ENCODE peak calls at places on chromosomes 1 and 21, in eight cellular contexts. L, V, Q, E, X, J, C and B are unnamed samples.

GRCh38 chr1:235781807-235782206 is 84.9 kb downstream of the LYST start:
- DNase-seq in L (no peak), V (no peak), Q (no peak), E (no peak), X (no peak), J (no peak), C (no peak), B (no peak)

GRCh38 chr1:25619101-25619890 is 2.7 kb downstream of the MAN1C1 start:
- DNase-seq in L (no peak), V (peak; percentile 87), Q (peak; percentile 48), E (no peak), X (peak; percentile 57), J (no peak), C (no peak), B (peak; percentile 40)

GRCh38 chr1:3910769-3911520 is 10.9 kb upstream of the C1orf174 start:
- DNase-seq in L (peak; percentile 52), V (peak; percentile 95), Q (peak; percentile 85), E (no peak), X (peak; percentile 74), J (peak; percentile 77), C (peak; percentile 45), B (peak; percentile 78)

GRCh38 chr21:36854391-36854790 is 112.1 kb downstream of the HLCS start:
- DNase-seq in L (no peak), V (peak; percentile 81), Q (peak; percentile 50), E (peak; percentile 34), X (no peak), J (peak; percentile 53), C (peak; percentile 61), B (peak; percentile 8)

GRCh38 chr1:171801395-171801990 is 20.0 kb downstream of the METTL13 start:
- DNase-seq in L (no peak), V (no peak), Q (peak; percentile 40), E (no peak), X (no peak), J (peak; percentile 73), C (peak; percentile 47), B (peak; percentile 41)

GRCh38 chr1:226641671-226642231 is 93.2 kb downstream of the STUM start:
- DNase-seq in L (no peak), V (no peak), Q (no peak), E (no peak), X (peak; percentile 27), J (no peak), C (no peak), B (no peak)

GRCh38 chr21:42513151-42513984 is at the start of gene SLC37A1:
- DNase-seq in L (no peak), V (peak; percentile 78), Q (peak; percentile 35), E (no peak), X (peak; percentile 59), J (peak; percentile 11), C (no peak), B (no peak)

GRCh38 chr1:99264201-99265021 is at the start of gene PLPPR4:
- DNase-seq in L (no peak), V (peak; percentile 85), Q (peak; percentile 58), E (no peak), X (peak; percentile 76), J (peak; percentile 15), C (peak; percentile 74), B (no peak)

GRCh38 chr1:230113605-230114241 is 46.7 kb downstream of the GALNT2 start:
- DNase-seq in L (no peak), V (no peak), Q (no peak), E (peak; percentile 22), X (no peak), J (peak; percentile 98), C (peak; percentile 92), B (no peak)

GRCh38 chr1:194833111-194833510 is 1646.7 kb upstream of the B3GALT2 start:
- DNase-seq in L (no peak), V (no peak), Q (no peak), E (no peak), X (no peak), J (no peak), C (no peak), B (no peak)

GRCh38 chr1:70331962-70332361 is 22.6 kb downstream of the ANKRD13C start:
- DNase-seq in L (no peak), V (no peak), Q (no peak), E (no peak), X (no peak), J (no peak), C (peak; percentile 11), B (no peak)

GRCh38 chr1:245800901-245801605 is 646.3 kb downstream of the KIF26B start:
- DNase-seq in L (no peak), V (no peak), Q (no peak), E (no peak), X (no peak), J (no peak), C (peak; percentile 77), B (no peak)

GRCh38 chr1:94678187-94678863 is 136.8 kb upstream of the F3 start:
- DNase-seq in L (no peak), V (no peak), Q (no peak), E (no peak), X (no peak), J (no peak), C (no peak), B (no peak)

GRCh38 chr1:7264101-7264500 is 478.8 kb downstream of the CAMTA1 start:
- DNase-seq in L (no peak), V (no peak), Q (no peak), E (no peak), X (no peak), J (no peak), C (no peak), B (peak; percentile 13)

GRCh38 chr1:53936430-53936829 is 9.1 kb downstream of the IFT25 start:
- DNase-seq in L (no peak), V (no peak), Q (no peak), E (no peak), X (no peak), J (no peak), C (no peak), B (no peak)

GRCh38 chr1:204363335-204364114 is 3.8 kb upstream of the PLEKHA6 start:
- DNase-seq in L (peak; percentile 36), V (peak; percentile 91), Q (peak; percentile 73), E (peak; percentile 59), X (peak; percentile 76), J (peak; percentile 92), C (peak; percentile 76), B (peak; percentile 33)

GRCh38 chr1:214135886-214136285 is 145.1 kb upstream of the SMYD2 start:
- DNase-seq in L (no peak), V (no peak), Q (no peak), E (no peak), X (no peak), J (no peak), C (peak; percentile 43), B (no peak)

GRCh38 chr1:248850124-248850523 is 8.8 kb downstream of the ZNF692 start:
- DNase-seq in L (no peak), V (no peak), Q (no peak), E (no peak), X (no peak), J (no peak), C (no peak), B (no peak)

GRCh38 chr1:211135342-211135950 is 1.5 kb upstream of the KCNH1 start:
- DNase-seq in L (no peak), V (no peak), Q (no peak), E (peak; percentile 17), X (no peak), J (peak; percentile 84), C (peak; percentile 65), B (peak; percentile 26)

GRCh38 chr1:41498809-41499208 is 14.3 kb upstream of the EDN2 start:
- DNase-seq in L (no peak), V (no peak), Q (peak; percentile 80), E (peak; percentile 98), X (peak; percentile 88), J (peak; percentile 92), C (peak; percentile 82), B (no peak)

GRCh38 chr1:192104852-192105251 is 53.4 kb upstream of the RGS18 start:
- DNase-seq in L (no peak), V (no peak), Q (no peak), E (no peak), X (no peak), J (no peak), C (peak; percentile 85), B (no peak)